ENCODE peak calls at places on chromosomes 3 and 15, in nine cellular contexts. T, B, U, Y, Q, J, F, D and S are unnamed samples.

GRCh38 chr3:12601072-12601471 is 44.2 kb downstream of the MKRN2 start:
- DNase-seq in U (no peak), Q (no peak), T (no peak), D (no peak), B (peak; percentile 39), F (no peak), Y (no peak), J (peak; percentile 19), S (no peak)

GRCh38 chr3:48039487-48040190 is 23.4 kb upstream of the MAP4 start:
- DNase-seq in Y (no peak), Q (peak; percentile 54), J (peak; percentile 54), U (peak; percentile 84), B (peak; percentile 82), T (no peak), D (no peak), F (peak; percentile 44), S (peak; percentile 83)

GRCh38 chr3:131110087-131110486 is 83.4 kb downstream of the NEK11 start:
- DNase-seq in B (peak; percentile 92), F (no peak), J (peak; percentile 80), U (peak; percentile 21), D (no peak), T (no peak), Y (no peak), Q (no peak), S (peak; percentile 77)

GRCh38 chr3:16864610-16865313 is 20.0 kb upstream of the PLCL2 start:
- DNase-seq in U (peak; percentile 49), Y (no peak), Q (peak; percentile 30), J (peak; percentile 64), F (no peak), B (peak; percentile 82), T (no peak), D (no peak), S (peak; percentile 72)

GRCh38 chr3:152258448-152259302 is 10.1 kb upstream of the MBNL1 start:
- DNase-seq in B (peak; percentile 98), F (peak; percentile 69), U (peak; percentile 95), Y (no peak), T (peak; percentile 78), Q (peak; percentile 78), D (peak; percentile 54), J (peak; percentile 98), S (peak; percentile 95)

GRCh38 chr3:13218541-13218908 is 145.3 kb upstream of the IQSEC1 start:
- DNase-seq in Y (no peak), J (no peak), T (no peak), B (no peak), F (no peak), Q (no peak), U (no peak), D (no peak), S (no peak)

GRCh38 chr3:135926664-135927063 is 38.9 kb upstream of the PPP2R3A start:
- DNase-seq in Q (no peak), F (no peak), Y (no peak), T (no peak), J (no peak), D (no peak), U (no peak), B (no peak), S (no peak)

GRCh38 chr3:38590521-38590920 is 59.0 kb downstream of the SCN5A start:
- DNase-seq in D (no peak), Q (no peak), J (no peak), T (no peak), U (no peak), B (no peak), F (no peak), Y (no peak), S (no peak)

GRCh38 chr3:29384640-29385039 is 103.8 kb downstream of the RBMS3 start:
- DNase-seq in F (peak; percentile 34), D (no peak), U (peak; percentile 65), Q (peak; percentile 58), Y (no peak), J (peak; percentile 87), B (peak; percentile 79), T (no peak), S (peak; percentile 79)

GRCh38 chr15:34583399-34584320 is at the start of gene GOLGA8B:
- DNase-seq in Y (peak; percentile 75), D (peak; percentile 84), B (peak; percentile 60), T (peak; percentile 83), Q (peak; percentile 94), J (peak; percentile 66), F (peak; percentile 88), U (peak; percentile 41), S (peak; percentile 53)

GRCh38 chr3:169264711-169265110 is 398.8 kb downstream of the MECOM start:
- DNase-seq in D (no peak), F (peak; percentile 51), J (peak; percentile 75), U (peak; percentile 44), Y (no peak), T (no peak), B (peak; percentile 58), Q (peak; percentile 21), S (peak; percentile 59)

GRCh38 chr3:111621535-111621934 is 26.4 kb upstream of the ZBED2 start:
- DNase-seq in J (peak; percentile 8), Y (no peak), F (no peak), T (peak; percentile 40), B (no peak), Q (no peak), U (no peak), D (no peak), S (no peak)

GRCh38 chr3:7876741-7877297 is 624.8 kb upstream of the LMCD1 start:
- DNase-seq in F (no peak), J (peak; percentile 8), U (no peak), B (peak; percentile 6), Q (no peak), D (no peak), Y (no peak), T (peak; percentile 62), S (peak; percentile 12)

GRCh38 chr3:140004271-140004670 is 69.3 kb downstream of the CLSTN2 start:
- DNase-seq in F (no peak), T (no peak), J (no peak), Y (no peak), U (no peak), D (no peak), Q (no peak), B (no peak), S (no peak)

GRCh38 chr3:156298938-156299337 is 178.6 kb downstream of the KCNAB1 start:
- DNase-seq in Y (peak; percentile 68), J (no peak), D (no peak), T (no peak), F (no peak), U (no peak), Q (no peak), B (no peak), S (no peak)

DNA sequence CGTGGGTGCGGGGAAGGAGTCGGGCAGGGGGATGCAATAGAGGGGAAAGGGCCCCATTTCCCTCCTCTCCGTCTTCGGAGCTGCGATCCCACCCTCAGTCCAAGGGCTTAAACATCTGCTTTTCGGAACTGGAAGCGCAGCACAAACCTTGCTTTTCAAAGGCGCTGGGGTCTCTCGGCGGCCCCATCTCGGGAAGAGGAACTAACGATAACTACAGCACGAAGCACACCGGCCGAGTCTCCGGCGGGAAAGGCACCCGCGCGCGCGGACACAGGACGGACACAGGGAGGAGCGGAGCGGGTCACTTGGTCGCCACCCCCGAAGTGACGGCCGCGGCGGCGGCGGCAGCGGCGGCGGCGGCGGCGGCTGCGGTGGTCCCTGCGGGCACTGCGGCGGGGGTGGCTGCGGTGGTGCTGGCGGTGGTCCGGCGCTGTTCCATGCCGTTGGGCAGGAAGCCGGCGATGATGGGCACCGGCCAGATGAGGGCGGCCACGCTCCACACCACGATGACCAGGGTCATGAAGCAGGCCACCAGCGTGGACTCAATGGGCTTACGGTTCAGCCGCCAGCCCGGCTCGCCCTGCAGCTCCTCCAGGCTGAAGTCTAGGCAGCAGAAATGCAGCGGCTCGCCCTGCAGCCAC is 1.1 kb downstream of the TMEM158 start:
- DNase-seq in Y (peak; percentile 87), D (peak; percentile 69), U (peak; percentile 78), J (peak; percentile 82), T (no peak), B (peak; percentile 83), Q (peak; percentile 96), F (peak; percentile 80), S (peak; percentile 73)
- TF ChIP-seq CTCF in Y (peak; percentile 57), D (no peak), U (peak; percentile 73), J (peak; percentile 34), T (no peak), B (peak; percentile 70), Q (peak; percentile 43), F (peak; percentile 52), S (peak; percentile 56)

GRCh38 chr15:40160021-40160420 is 848 bp upstream of the BUB1B start:
- DNase-seq in J (no peak), D (no peak), U (no peak), Y (no peak), Q (no peak), B (no peak), F (no peak), T (no peak), S (no peak)
- H3K4me3 ChIP-seq in J (no peak overlapping the region), D (no peak overlapping the region), U (no peak overlapping the region), Y (no peak overlapping the region), Q (no peak overlapping the region), B (no peak overlapping the region), F (no peak overlapping the region), T (no peak overlapping the region), S (no peak overlapping the region)

DNA sequence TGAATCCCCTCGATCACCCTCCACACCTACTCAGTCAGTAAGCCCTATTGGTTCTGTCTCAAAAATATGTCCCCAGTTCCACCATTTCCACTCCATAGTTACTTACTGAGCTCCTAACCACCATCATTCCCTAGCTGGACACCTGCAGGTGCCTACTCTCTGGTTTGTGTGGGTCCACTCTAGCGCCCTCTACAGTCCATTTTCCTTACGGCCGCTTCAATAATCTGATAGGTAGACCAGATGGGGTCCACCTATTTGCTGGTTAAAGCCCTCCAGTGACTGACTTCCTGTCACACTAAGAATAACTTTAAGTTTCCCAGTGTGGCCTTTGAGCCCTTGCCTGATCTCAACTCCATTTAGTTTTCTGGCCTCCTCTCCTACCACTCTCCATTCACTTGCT is 5.0 kb downstream of the GXYLT2 start:
- DNase-seq in Q (no peak), B (peak; percentile 30), D (no peak), U (no peak), F (no peak), T (no peak), Y (no peak), J (peak; percentile 23), S (peak; percentile 16)
- TF ChIP-seq CTCF in Q (peak; percentile 36), B (peak; percentile 45), D (no peak), U (peak; percentile 9), F (peak; percentile 26), T (no peak), Y (no peak), J (peak; percentile 37), S (peak; percentile 31)

DNA sequence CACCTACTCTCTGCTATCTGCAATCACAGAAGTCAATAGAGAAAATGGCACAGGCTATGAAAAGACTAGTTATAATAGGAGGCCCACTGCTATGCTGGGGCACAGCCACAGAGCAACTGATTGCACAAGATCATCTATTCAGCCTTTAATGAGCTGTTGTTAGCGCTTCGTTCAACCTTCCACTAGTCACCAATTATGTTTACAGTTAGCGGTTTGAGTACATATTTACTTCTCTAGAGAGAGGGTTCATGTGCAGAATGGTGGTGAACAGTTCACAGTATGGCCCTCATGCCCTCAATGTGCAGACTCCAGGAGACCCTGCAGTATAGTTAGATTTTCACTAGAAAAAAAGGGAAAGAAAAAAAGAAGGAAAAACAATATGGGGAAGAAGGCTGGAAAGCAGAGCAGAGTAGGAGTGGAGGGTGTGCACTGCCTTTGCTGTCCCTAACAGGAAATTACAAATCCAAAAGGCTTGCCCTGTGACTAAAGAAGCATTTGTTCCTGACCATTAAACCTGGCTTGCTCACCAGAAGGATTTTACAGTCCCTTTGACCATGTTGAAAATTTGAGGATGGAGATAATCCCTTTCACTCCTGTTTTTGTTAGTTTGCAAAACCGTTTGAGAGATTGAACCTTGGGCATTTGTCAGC is 296.3 kb downstream of the LSAMP start:
- DNase-seq in T (no peak), J (no peak), Y (no peak), D (no peak), Q (no peak), U (peak; percentile 63), B (no peak), F (no peak), S (peak; percentile 72)
- H3K4me3 ChIP-seq in T (no peak overlapping the region), J (no peak overlapping the region), Y (no peak overlapping the region), D (no peak overlapping the region), Q (no peak overlapping the region), U (peak overlapping the region; percentile 29), B (no peak overlapping the region), F (no peak overlapping the region), S (peak overlapping the region; percentile 8)